ENCODE peak calls at places on chromosomes 1 and 21, in four cellular contexts. Z is K562, I is HepG2, H is HCT116. L is an unnamed sample.
A peak's percentile ranks its signal among the peaks of the same experiment; 100 is the strongest.

GRCh38 chr1:243790404-243790803 is 59.6 kb downstream of the AKT3 start:
- DNase-seq in Z (no peak), I (no peak), H (no peak), L (no peak)

GRCh38 chr1:181777812-181778211 is 283.7 kb downstream of the ZNF648 start:
- DNase-seq in Z (no peak), I (no peak), H (no peak), L (no peak)

GRCh38 chr1:8382051-8382505 is 64.2 kb downstream of the SLC45A1 start:
- DNase-seq in Z (no peak), I (no peak), H (no peak), L (no peak)

GRCh38 chr1:158043232-158043631 is 49.8 kb downstream of the KIRREL1 start:
- DNase-seq in Z (no peak), I (no peak), H (no peak), L (no peak)

GRCh38 chr1:86648255-86648654 is 56.1 kb upstream of the SH3GLB1 start:
- DNase-seq in Z (no peak), I (no peak), H (peak; percentile 43), L (peak; percentile 70)

GRCh38 chr1:239112536-239112935 is 273.8 kb upstream of the CHRM3 start:
- DNase-seq in Z (no peak), I (no peak), H (no peak), L (no peak)

GRCh38 chr1:37085393-37085792 is 51.1 kb upstream of the GRIK3 start:
- DNase-seq in Z (peak; percentile 59), I (peak; percentile 9), H (no peak), L (no peak)

GRCh38 chr1:69263982-69264381 is 303.7 kb upstream of the LRRC7 start:
- DNase-seq in Z (no peak), I (no peak), H (no peak), L (no peak)

GRCh38 chr1:77021637-77022036 is 154.4 kb downstream of the ST6GALNAC5 start:
- DNase-seq in Z (no peak), I (no peak), H (no peak), L (no peak)

GRCh38 chr1:1616045-1616821 is 933 bp downstream of the MIB2 start:
- DNase-seq in Z (peak; percentile 88), I (no peak), H (no peak), L (no peak)

GRCh38 chr1:62462370-62462769 is 25.5 kb downstream of the USP1 start:
- DNase-seq in Z (no peak), I (no peak), H (no peak), L (no peak)

GRCh38 chr1:29812397-29813135 is 576.2 kb downstream of the PTPRU start:
- DNase-seq in Z (no peak), I (no peak), H (no peak), L (no peak)

GRCh38 chr1:10724511-10724910 is 71.9 kb downstream of the CASZ1 start:
- DNase-seq in Z (no peak), I (no peak), H (no peak), L (no peak)

GRCh38 chr1:70220517-70221240 is 501 bp upstream of the SRSF11 start:
- DNase-seq in Z (no peak), I (no peak), H (no peak), L (no peak)

GRCh38 chr1:214271995-214272731 is 8.8 kb upstream of the SMYD2 start:
- DNase-seq in Z (no peak), I (no peak), H (no peak), L (no peak)

GRCh38 chr1:214548988-214549387 is 2.4 kb downstream of the PTPN14 start:
- DNase-seq in Z (no peak), I (no peak), H (no peak), L (no peak)

GRCh38 chr1:216710042-216710441 is 13.2 kb downstream of the ESRRG start:
- DNase-seq in Z (no peak), I (no peak), H (no peak), L (no peak)

GRCh38 chr1:89069955-89070354 is 4.9 kb upstream of the GBP1 start:
- DNase-seq in Z (no peak), I (no peak), H (no peak), L (no peak)

GRCh38 chr1:157073944-157074685 is 25.5 kb downstream of the ETV3L start:
- DNase-seq in Z (no peak), I (peak; percentile 73), H (peak; percentile 41), L (no peak)

GRCh38 chr1:13775446-13775845 is 75.5 kb downstream of the PRDM2 start:
- DNase-seq in Z (no peak), I (no peak), H (no peak), L (no peak)

GRCh38 chr1:176656257-176656995 is 193.5 kb downstream of the PAPPA2 start:
- DNase-seq in Z (no peak), I (no peak), H (no peak), L (no peak)

GRCh38 chr21:44989943-44990780 is 50.3 kb downstream of the SLX9 start:
- DNase-seq in Z (no peak), I (no peak), H (no peak), L (no peak)

GRCh38 chr1:188672153-188672552 is 1805.5 kb downstream of the BRINP3 start:
- DNase-seq in Z (no peak), I (no peak), H (no peak), L (no peak)

GRCh38 chr1:209537336-209538114 is 46.0 kb upstream of the CAMK1G start:
- DNase-seq in Z (no peak), I (no peak), H (no peak), L (no peak)
- H3K27me3 ChIP-seq in Z (no peaks in the 10 kb centered on the region), I (no peaks in the 10 kb centered on the region), H (peaks cover 92% of the 10 kb centered on the region), L (no peaks in the 10 kb centered on the region)

GRCh38 chr1:47772281-47772680 is 224.9 kb downstream of the TRABD2B start:
- DNase-seq in Z (no peak), I (no peak), H (no peak), L (no peak)
- H3K27ac ChIP-seq in Z (no peak overlapping the region), I (no peak overlapping the region), H (no peak overlapping the region), L (no peak overlapping the region)

DNA sequence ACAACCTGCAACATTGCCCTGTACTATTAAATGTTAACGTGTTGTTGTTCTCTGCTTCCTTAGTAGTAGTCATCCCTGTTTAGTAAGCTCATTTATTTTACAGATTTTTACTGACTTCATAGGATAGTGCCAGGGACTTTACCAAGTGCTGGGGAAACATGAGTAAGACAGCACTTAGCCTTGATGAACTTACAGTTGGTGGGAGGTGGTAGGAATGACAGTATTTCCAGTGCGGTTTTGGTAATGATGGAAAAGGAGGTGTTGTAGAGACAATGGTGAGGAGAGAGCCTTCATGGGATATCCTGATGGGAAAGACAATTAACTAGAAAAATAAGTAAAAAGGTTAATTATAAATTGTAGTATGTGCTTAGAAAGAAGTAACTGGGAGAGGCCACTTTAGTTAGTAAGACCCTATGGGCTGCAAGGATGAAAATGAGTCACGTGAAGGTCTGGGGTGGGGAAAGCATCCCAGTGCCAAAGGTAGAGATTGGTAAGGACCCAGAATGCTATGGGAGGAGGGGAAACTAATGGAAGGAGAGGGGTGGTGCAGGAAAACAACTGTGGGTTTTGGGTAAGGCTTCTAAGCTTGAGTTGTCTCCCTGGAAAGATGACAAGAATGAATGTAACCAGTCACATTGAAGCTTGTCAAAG is 1.7 kb downstream of the RLF start:
- DNase-seq in Z (peak; percentile 41), I (no peak), H (no peak), L (no peak)
- TF ChIP-seq TCF7L2 in Z (no peak), I (no peak), H (no peak), L (no peak)

DNA sequence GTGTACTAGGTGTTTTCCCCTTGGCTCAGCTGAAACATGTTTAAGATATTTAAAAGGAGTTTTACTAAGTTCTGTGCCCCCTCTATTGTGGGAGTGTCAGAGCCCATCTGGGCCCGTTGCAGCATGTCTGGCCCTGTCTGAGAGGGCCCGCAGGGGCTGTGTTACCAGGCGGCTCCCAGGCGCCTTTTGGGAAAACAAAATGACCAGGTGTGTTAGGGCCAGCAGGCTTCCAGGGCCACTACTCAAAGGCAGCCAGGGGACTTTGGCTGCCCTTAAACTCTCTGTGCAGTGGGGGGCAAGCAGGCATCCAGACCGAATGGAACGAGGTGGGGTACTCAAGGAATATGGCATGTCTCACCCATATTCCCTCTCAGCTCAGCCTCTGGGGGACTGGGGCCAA is 111.7 kb downstream of the KCNN3 start:
- DNase-seq in Z (no peak), I (no peak), H (no peak), L (no peak)
- H3K27me3 ChIP-seq in Z (peaks cover 51% of the 10 kb centered on the region), I (peaks cover 11% of the 10 kb centered on the region), H (peaks cover 22% of the 10 kb centered on the region), L (peaks cover 26% of the 10 kb centered on the region)

DNA sequence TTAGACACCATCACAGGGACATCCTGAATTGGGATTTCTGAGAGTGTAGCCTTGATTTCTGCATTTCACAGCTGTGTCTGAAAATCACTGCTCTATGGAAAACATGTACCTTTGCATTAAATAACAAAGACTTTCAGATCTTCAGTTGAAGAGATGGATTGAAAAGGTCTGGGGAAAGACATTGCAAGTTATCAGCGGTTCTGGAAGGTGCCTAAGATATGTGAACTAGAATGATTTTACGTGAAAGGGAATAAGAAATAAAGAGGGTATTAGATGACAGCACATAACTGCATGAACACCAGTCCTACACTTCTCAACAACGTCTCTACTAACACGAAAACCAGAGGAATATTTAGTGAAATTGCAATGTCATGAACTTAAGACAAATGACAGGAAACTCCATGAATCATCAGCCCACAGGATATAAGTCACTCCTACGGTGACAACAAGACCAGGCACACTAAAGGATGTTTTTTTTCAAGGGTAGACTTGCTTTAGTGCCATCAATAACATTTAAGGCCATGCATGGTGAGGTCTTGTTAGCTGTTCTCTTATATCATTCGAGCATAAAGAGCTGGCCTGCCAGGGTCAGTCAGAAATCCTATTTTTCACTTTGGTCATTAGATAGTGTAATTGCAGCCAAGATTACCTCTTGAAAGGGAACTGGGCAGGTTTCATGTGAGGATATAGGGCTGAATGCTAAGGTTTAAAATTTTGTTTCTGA is 283.1 kb downstream of the GRIK1 start:
- DNase-seq in Z (peak; percentile 63), I (no peak), H (no peak), L (peak; percentile 36)
- H3K27ac ChIP-seq in Z (peak overlapping the region; percentile 98), I (no peak overlapping the region), H (no peak overlapping the region), L (no peak overlapping the region)

DNA sequence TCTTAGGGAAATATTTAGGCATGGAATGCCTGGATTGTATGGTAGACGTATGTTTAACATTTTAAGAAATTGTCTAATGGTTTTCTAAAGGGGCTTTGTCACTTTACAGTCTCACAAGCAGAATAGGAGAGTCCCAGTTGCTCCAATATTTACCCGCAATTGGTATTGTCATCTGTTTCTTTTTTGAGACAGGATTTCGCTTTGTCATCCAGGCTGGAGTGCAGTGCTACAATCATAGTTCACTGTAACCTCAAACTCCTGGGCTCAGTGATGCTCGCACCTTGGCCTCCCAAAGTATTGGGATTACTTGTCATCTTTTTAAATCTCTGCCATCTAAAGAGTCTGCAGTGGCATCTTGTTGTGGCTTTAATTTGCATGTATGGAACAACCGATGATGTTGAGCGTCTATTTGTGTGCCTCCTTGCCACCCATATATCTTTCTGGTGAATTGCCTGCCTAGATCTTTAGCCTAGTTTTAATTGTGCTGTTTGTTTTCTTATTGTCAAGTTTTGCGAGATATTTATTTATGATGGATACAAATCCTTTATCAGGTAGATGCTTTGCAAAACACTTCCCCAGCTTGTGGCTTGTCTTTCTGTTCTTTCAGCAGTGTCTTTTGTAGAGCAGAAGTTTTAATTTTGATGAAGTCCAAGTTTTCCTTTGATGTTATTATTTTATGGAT is 32.0 kb upstream of the EDARADD start:
- DNase-seq in Z (no peak), I (no peak), H (no peak), L (no peak)
- TF ChIP-seq TCF7L2 in Z (no peak), I (no peak), H (no peak), L (peak; percentile 48)

DNA sequence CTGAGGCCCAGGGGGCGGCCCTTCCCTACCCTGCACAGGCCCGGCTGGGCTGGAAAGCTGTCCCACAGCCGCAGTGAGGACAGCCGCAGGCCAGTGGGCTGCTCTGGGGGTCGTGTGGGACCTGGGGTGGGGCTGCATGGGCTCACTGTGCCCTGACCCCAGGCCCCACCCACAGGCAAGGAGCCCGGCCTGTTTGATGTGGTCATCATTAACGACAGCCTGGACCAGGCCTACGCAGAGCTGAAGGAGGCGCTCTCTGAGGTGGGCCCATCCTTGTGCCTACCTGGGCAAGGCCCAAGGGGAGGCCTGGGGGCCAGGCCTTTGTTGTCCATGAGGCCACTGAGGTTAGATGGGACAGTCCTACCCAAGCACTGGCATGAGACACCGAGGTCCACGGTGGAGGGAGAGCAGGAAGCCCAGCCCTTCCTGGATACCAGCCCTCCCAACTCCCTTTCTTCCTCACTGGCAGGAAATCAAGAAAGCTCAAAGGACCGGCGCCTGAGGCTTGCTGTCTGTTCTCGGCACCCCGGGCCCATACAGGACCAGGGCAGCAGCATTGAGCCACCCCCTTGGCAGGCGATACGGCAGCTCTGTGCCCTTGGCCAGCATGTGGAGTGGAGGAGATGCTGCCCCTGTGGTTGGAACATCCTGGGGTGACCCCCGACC is 1.4 kb upstream of the GJC2 start:
- DNase-seq in Z (no peak), I (no peak), H (no peak), L (no peak)
- H3K27me3 ChIP-seq in Z (no peaks in the 10 kb centered on the region), I (no peaks in the 10 kb centered on the region), H (no peaks in the 10 kb centered on the region), L (no peaks in the 10 kb centered on the region)